ENCODE peak calls at places on chromosomes 4 and X, in four cellular contexts. J, A, R and W are unnamed samples.

GRCh38 chr4:97900187-97900586 is 243.1 kb downstream of the STPG2 start:
- DNase-seq in J (no peak), A (no peak), R (no peak), W (no peak)

GRCh38 chr4:1201851-1202525 is 29.6 kb upstream of the SPON2 start:
- DNase-seq in J (peak), A (peak), R (no peak), W (no peak)

GRCh38 chrX:39029221-39029620 is 228.0 kb downstream of the MID1IP1 start:
- DNase-seq in J (no peak), A (no peak), R (no peak), W (no peak)

GRCh38 chrX:28586891-28587635 is at the start of gene IL1RAPL1:
- DNase-seq in J (no peak), A (peak), R (no peak), W (peak)

GRCh38 chr4:140071806-140072205 is 82.2 kb downstream of the MAML3 start:
- DNase-seq in J (no peak), A (peak), R (no peak), W (no peak)

GRCh38 chrX:123263246-123263757 is 79.2 kb downstream of the GRIA3 start:
- DNase-seq in J (no peak), A (no peak), R (no peak), W (no peak)

GRCh38 chr4:53489279-53489889 is 101.9 kb downstream of the LNX1 start:
- DNase-seq in J (no peak), A (peak), R (no peak), W (no peak)

GRCh38 chr4:101271516-101271915 is 75.8 kb downstream of the PPP3CA start:
- DNase-seq in J (no peak), A (peak), R (no peak), W (no peak)

GRCh38 chr4:3336389-3337356 is 43.9 kb downstream of the RGS12 start:
- DNase-seq in J (no peak), A (no peak), R (no peak), W (no peak)

GRCh38 chrX:98481636-98482035 is 1597.9 kb downstream of the RPA4 start:
- DNase-seq in J (no peak), A (no peak), R (no peak), W (no peak)

GRCh38 chr4:102623622-102624021 is 122.5 kb downstream of the NFKB1 start:
- DNase-seq in J (no peak), A (peak), R (peak), W (peak)